ENCODE peak calls at places on chromosomes 2 and 18, in six cellular contexts. One of them, this sample, is unnamed.

GRCh38 chr2:696999-697627 is 19.9 kb upstream of the TMEM18 start:
- DNase-seq in fibroblast of the aortic adventitia: no peak
- DNase-seq in tibial artery: no peak
- DNase-seq in foreskin fibroblast: no peak
- DNase-seq in heart left ventricle: no peak
- DNase-seq in WTC11: no peak
- DNase-seq in this sample: no peak

GRCh38 chr2:230723363-230723762 is 10.7 kb downstream of the CAB39 start:
- DNase-seq in fibroblast of the aortic adventitia: no peak
- DNase-seq in tibial artery: no peak
- DNase-seq in foreskin fibroblast: no peak
- DNase-seq in heart left ventricle: no peak
- DNase-seq in WTC11: no peak
- DNase-seq in this sample: no peak

GRCh38 chr2:198756166-198756565 is 701.6 kb downstream of the SATB2 start:
- DNase-seq in fibroblast of the aortic adventitia: peak; percentile 1
- DNase-seq in tibial artery: no peak
- DNase-seq in foreskin fibroblast: peak; percentile 64
- DNase-seq in heart left ventricle: no peak
- DNase-seq in WTC11: no peak
- DNase-seq in this sample: no peak

GRCh38 chr2:377414-377813 is 89.5 kb upstream of the ALKAL2 start:
- DNase-seq in fibroblast of the aortic adventitia: no peak
- DNase-seq in tibial artery: no peak
- DNase-seq in foreskin fibroblast: no peak
- DNase-seq in heart left ventricle: no peak
- DNase-seq in WTC11: no peak
- DNase-seq in this sample: no peak

GRCh38 chr2:219542931-219543595 is 546 bp downstream of the CHPF start:
- DNase-seq in fibroblast of the aortic adventitia: peak; percentile 25
- DNase-seq in tibial artery: no peak
- DNase-seq in foreskin fibroblast: peak; percentile 64
- DNase-seq in heart left ventricle: peak; percentile 42
- DNase-seq in WTC11: no peak
- DNase-seq in this sample: peak; percentile 41

GRCh38 chr2:217794133-217794986 is 208.4 kb downstream of the TNS1 start:
- DNase-seq in fibroblast of the aortic adventitia: no peak
- DNase-seq in tibial artery: no peak
- DNase-seq in foreskin fibroblast: no peak
- DNase-seq in heart left ventricle: no peak
- DNase-seq in WTC11: no peak
- DNase-seq in this sample: peak; percentile 4

GRCh38 chr18:73884868-73885267 is 262.8 kb downstream of the FBXO15 start:
- DNase-seq in fibroblast of the aortic adventitia: no peak
- DNase-seq in tibial artery: no peak
- DNase-seq in foreskin fibroblast: no peak
- DNase-seq in heart left ventricle: no peak
- DNase-seq in WTC11: no peak
- DNase-seq in this sample: no peak

GRCh38 chr2:8441986-8442385 is 239.9 kb upstream of the ID2 start:
- DNase-seq in fibroblast of the aortic adventitia: no peak
- DNase-seq in tibial artery: no peak
- DNase-seq in foreskin fibroblast: no peak
- DNase-seq in heart left ventricle: no peak
- DNase-seq in WTC11: no peak
- DNase-seq in this sample: peak; percentile 36

GRCh38 chr18:76358774-76359173 is 136.3 kb downstream of the ZNF516 start:
- DNase-seq in fibroblast of the aortic adventitia: no peak
- DNase-seq in tibial artery: no peak
- DNase-seq in foreskin fibroblast: no peak
- DNase-seq in heart left ventricle: no peak
- DNase-seq in WTC11: no peak
- DNase-seq in this sample: no peak

GRCh38 chr2:159256159-159256558 is 30.3 kb downstream of the WDSUB1 start:
- DNase-seq in fibroblast of the aortic adventitia: peak; percentile 13
- DNase-seq in tibial artery: no peak
- DNase-seq in foreskin fibroblast: peak; percentile 80
- DNase-seq in heart left ventricle: no peak
- DNase-seq in WTC11: no peak
- DNase-seq in this sample: no peak

GRCh38 chr2:143030127-143030526 is 99.1 kb upstream of the ARHGAP15 start:
- DNase-seq in fibroblast of the aortic adventitia: peak; percentile 22
- DNase-seq in tibial artery: no peak
- DNase-seq in foreskin fibroblast: no peak
- DNase-seq in heart left ventricle: no peak
- DNase-seq in WTC11: no peak
- DNase-seq in this sample: no peak

GRCh38 chr2:120703330-120703994 is 32.2 kb upstream of the GLI2 start:
- DNase-seq in fibroblast of the aortic adventitia: peak; percentile 85
- DNase-seq in tibial artery: no peak
- DNase-seq in foreskin fibroblast: peak; percentile 83
- DNase-seq in heart left ventricle: no peak
- DNase-seq in WTC11: no peak
- DNase-seq in this sample: no peak

GRCh38 chr2:156818944-156819343 is 382.8 kb downstream of the GPD2 start:
- DNase-seq in fibroblast of the aortic adventitia: peak; percentile 11
- DNase-seq in tibial artery: no peak
- DNase-seq in foreskin fibroblast: peak; percentile 5
- DNase-seq in heart left ventricle: no peak
- DNase-seq in WTC11: no peak
- DNase-seq in this sample: no peak

GRCh38 chr2:7661532-7661931 is 744.3 kb downstream of the RNF144A start:
- DNase-seq in fibroblast of the aortic adventitia: no peak
- DNase-seq in tibial artery: no peak
- DNase-seq in foreskin fibroblast: no peak
- DNase-seq in heart left ventricle: no peak
- DNase-seq in WTC11: no peak
- DNase-seq in this sample: no peak

GRCh38 chr2:201542291-201542690 is 90.8 kb downstream of the STRADB start:
- DNase-seq in fibroblast of the aortic adventitia: no peak
- DNase-seq in tibial artery: no peak
- DNase-seq in foreskin fibroblast: no peak
- DNase-seq in heart left ventricle: no peak
- DNase-seq in WTC11: no peak
- DNase-seq in this sample: no peak

GRCh38 chr2:95277246-95277906 is 3.1 kb downstream of the PROM2 start:
- DNase-seq in fibroblast of the aortic adventitia: no peak
- DNase-seq in tibial artery: no peak
- DNase-seq in foreskin fibroblast: no peak
- DNase-seq in heart left ventricle: no peak
- DNase-seq in WTC11: peak; percentile 65
- DNase-seq in this sample: no peak
- TF ChIP-seq CTCF in fibroblast of the aortic adventitia: no peak
- TF ChIP-seq CTCF in tibial artery: no peak
- TF ChIP-seq CTCF in foreskin fibroblast: no peak
- TF ChIP-seq CTCF in heart left ventricle: no peak
- TF ChIP-seq CTCF in WTC11: no peak
- TF ChIP-seq CTCF in this sample: no peak

GRCh38 chr2:236176417-236176816 is 8.2 kb upstream of the GBX2 start:
- DNase-seq in fibroblast of the aortic adventitia: no peak
- DNase-seq in tibial artery: no peak
- DNase-seq in foreskin fibroblast: peak; percentile 47
- DNase-seq in heart left ventricle: no peak
- DNase-seq in WTC11: peak; percentile 62
- DNase-seq in this sample: no peak

GRCh38 chr2:236178921-236179652 is 10.9 kb upstream of the GBX2 start:
- DNase-seq in fibroblast of the aortic adventitia: no peak
- DNase-seq in tibial artery: no peak
- DNase-seq in foreskin fibroblast: peak; percentile 50
- DNase-seq in heart left ventricle: no peak
- DNase-seq in WTC11: peak; percentile 30
- DNase-seq in this sample: no peak

GRCh38 chr2:236176951-236177350 is 8.8 kb upstream of the GBX2 start:
- DNase-seq in fibroblast of the aortic adventitia: no peak
- DNase-seq in tibial artery: no peak
- DNase-seq in foreskin fibroblast: no peak
- DNase-seq in heart left ventricle: no peak
- DNase-seq in WTC11: no peak
- DNase-seq in this sample: no peak

GRCh38 chr2:236177967-236178909 is 10.1 kb upstream of the GBX2 start:
- DNase-seq in fibroblast of the aortic adventitia: peak; percentile 37
- DNase-seq in tibial artery: peak; percentile 45
- DNase-seq in foreskin fibroblast: peak; percentile 72
- DNase-seq in heart left ventricle: no peak
- DNase-seq in WTC11: peak; percentile 88
- DNase-seq in this sample: peak; percentile 67

DNA sequence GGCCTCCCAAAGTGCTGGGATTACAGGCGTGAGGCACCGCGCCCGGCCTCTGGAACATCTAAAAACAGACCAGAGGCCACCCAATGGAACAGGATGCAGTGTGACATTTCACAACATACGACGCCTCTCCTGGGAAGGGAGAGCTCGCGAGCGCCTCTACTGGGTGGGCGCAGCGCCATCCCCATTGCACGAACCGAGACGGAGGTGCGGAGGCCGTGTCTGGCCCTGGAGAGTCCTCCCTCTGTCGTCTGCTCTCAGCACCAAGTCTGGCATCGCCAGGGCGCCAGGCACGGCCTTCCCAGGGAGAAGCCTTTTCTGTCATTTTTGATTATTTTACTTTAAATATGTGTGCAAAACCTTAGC is 9.4 kb upstream of the GBX2 start:
- DNase-seq in fibroblast of the aortic adventitia: no peak
- DNase-seq in tibial artery: no peak
- DNase-seq in foreskin fibroblast: peak; percentile 37
- DNase-seq in heart left ventricle: no peak
- DNase-seq in WTC11: peak; percentile 89
- DNase-seq in this sample: no peak
- TF ChIP-seq CTCF in fibroblast of the aortic adventitia: peak; percentile 38
- TF ChIP-seq CTCF in tibial artery: peak; percentile 7
- TF ChIP-seq CTCF in foreskin fibroblast: peak; percentile 21
- TF ChIP-seq CTCF in heart left ventricle: no peak
- TF ChIP-seq CTCF in WTC11: no peak
- TF ChIP-seq CTCF in this sample: peak; percentile 20

GRCh38 chr2:61419570-61419969 is 51.3 kb downstream of the USP34 start:
- DNase-seq in fibroblast of the aortic adventitia: no peak
- DNase-seq in tibial artery: no peak
- DNase-seq in foreskin fibroblast: no peak
- DNase-seq in heart left ventricle: no peak
- DNase-seq in WTC11: no peak
- DNase-seq in this sample: no peak
- TF ChIP-seq CTCF in fibroblast of the aortic adventitia: no peak
- TF ChIP-seq CTCF in tibial artery: no peak
- TF ChIP-seq CTCF in foreskin fibroblast: no peak
- TF ChIP-seq CTCF in heart left ventricle: no peak
- TF ChIP-seq CTCF in WTC11: no peak
- TF ChIP-seq CTCF in this sample: no peak

DNA sequence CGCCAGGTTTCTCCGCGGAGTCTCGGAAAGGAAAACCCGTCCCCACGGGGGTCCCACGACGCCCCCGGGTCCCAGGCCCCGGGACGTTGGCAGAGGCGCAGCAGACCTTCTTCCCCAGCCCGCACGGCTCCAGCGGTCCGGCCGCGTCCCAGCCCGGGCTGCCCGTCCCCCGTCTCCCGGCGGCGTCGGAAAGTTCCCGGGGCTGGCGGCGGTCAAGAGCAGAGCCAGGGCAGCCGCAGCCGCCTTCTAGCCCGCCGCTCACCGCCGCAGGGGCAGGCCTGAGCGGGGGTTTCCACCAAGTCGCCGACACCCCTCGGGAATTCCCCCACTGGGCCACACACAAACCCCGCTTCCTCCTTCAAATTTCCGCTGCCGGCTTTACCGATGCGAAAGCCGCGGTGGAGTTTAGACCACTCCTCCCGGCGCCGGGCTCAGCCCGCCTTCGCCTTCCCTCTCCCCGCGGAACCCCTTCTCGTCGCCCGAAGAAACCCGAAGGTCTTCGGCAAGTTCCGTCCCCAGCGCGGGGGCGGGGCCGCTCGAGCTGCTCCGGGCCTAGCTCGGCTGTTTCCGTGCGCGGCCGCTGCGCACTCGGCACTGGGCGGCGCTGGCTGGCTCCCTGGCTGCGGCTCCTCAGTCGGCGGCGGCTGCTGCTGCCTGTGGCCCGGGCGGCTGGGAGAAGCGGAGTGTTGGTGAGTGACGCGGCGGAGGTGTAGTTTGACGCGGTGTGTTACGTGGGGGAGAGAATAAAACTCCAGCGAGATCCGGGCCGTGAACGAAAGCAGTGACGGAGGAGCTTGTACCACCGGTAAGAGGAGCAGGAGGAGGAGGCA is at the start of gene CREB1:
- DNase-seq in fibroblast of the aortic adventitia: peak; percentile 98
- DNase-seq in tibial artery: peak; percentile 98
- DNase-seq in foreskin fibroblast: peak; percentile 99
- DNase-seq in heart left ventricle: peak; percentile 99
- DNase-seq in WTC11: peak; percentile 99
- DNase-seq in this sample: peak; percentile 98
- TF ChIP-seq CTCF in fibroblast of the aortic adventitia: no peak
- TF ChIP-seq CTCF in tibial artery: peak; percentile 8
- TF ChIP-seq CTCF in foreskin fibroblast: no peak
- TF ChIP-seq CTCF in heart left ventricle: peak; percentile 11
- TF ChIP-seq CTCF in WTC11: no peak
- TF ChIP-seq CTCF in this sample: peak; percentile 47

DNA sequence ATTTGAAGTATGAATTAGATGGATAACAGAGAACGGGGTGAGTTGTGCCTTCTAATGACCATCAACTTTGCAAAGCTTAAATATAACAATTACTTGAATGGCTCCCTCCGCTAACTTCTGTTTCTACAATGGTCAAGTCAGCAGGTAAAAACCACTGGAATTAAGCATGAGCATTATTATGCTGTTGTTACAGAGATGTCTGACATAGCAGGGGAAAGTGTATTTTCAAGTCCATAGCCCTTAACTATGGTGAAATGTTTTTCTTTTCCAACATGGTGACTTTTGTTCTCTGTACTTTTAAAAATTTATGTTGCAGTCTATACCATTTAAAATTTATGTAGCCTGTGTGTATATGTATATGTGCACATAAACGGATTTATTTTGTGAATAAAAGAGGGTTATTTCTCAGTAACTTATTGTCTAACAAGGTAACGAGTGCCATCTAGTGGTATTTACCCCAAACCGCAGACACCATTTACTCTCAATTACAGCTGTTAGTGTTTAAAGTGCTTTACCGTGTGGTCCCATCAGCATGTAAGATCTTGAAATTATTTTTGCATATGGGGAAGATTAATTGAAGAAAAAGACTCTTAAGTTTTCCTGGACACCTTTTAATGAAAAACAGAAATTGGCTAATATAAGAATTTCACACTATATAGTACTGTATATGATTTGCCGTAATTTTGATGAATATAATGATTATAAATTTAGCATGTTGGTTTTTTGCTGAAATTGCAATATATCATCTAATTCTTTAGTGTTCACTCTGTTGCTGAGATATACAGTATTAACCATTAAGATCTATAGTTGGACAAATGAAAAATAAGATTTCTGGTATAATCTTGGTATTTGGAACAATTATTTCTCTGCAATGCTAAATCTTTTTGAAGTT is 78.2 kb downstream of the UBE2E3 start:
- DNase-seq in fibroblast of the aortic adventitia: peak; percentile 53
- DNase-seq in tibial artery: peak; percentile 21
- DNase-seq in foreskin fibroblast: peak; percentile 42
- DNase-seq in heart left ventricle: no peak
- DNase-seq in WTC11: peak; percentile 17
- DNase-seq in this sample: no peak
- TF ChIP-seq CTCF in fibroblast of the aortic adventitia: peak; percentile 54
- TF ChIP-seq CTCF in tibial artery: peak; percentile 22
- TF ChIP-seq CTCF in foreskin fibroblast: peak; percentile 38
- TF ChIP-seq CTCF in heart left ventricle: peak; percentile 57
- TF ChIP-seq CTCF in WTC11: peak; percentile 71
- TF ChIP-seq CTCF in this sample: peak; percentile 80